ENCODE peak calls at places on chromosomes 4 and X, in five cellular contexts. D is type B pancreatic cell, P is spleen, H is astrocyte, A is mesenchymal stem cell. J is an unnamed sample.

GRCh38 chr4:2817701-2818350 is 24.9 kb downstream of the SH3BP2 start:
- DNase-seq in H (no peak), A (no peak), P (peak; percentile 85), D (no peak), J (no peak)

GRCh38 chrX:45803383-45803921 is 602.8 kb upstream of the DIPK2B start:
- DNase-seq in H (peak; percentile 93), P (no peak), A (peak; percentile 90), D (no peak), J (no peak)

GRCh38 chr4:150332086-150332485 is 249.9 kb upstream of the MAB21L2 start:
- DNase-seq in A (peak; percentile 20), D (no peak), H (no peak), P (no peak), J (no peak)

GRCh38 chr4:128393111-128393704 is 105.6 kb upstream of the PGRMC2 start:
- DNase-seq in D (no peak), H (peak; percentile 79), P (no peak), A (peak; percentile 78), J (no peak)

GRCh38 chrX:55056820-55057690 is 17.8 kb upstream of the PAGE2B start:
- DNase-seq in D (no peak), A (peak; percentile 60), P (no peak), H (peak; percentile 55), J (peak; percentile 21)

GRCh38 chrX:48482526-48482925 is 6.5 kb downstream of the FTSJ1 start:
- DNase-seq in H (no peak), D (no peak), P (no peak), A (no peak), J (no peak)

GRCh38 chr4:20251796-20252655 is at the start of gene SLIT2:
- DNase-seq in H (peak; percentile 56), D (peak; percentile 93), A (peak; percentile 75), P (peak; percentile 86), J (peak; percentile 54)

GRCh38 chrX:101485212-101486064 is at the start of gene ARMCX4:
- DNase-seq in A (peak; percentile 81), P (no peak), D (no peak), H (peak; percentile 61), J (peak; percentile 72)

GRCh38 chrX:45743081-45743533 is 542.4 kb upstream of the DIPK2B start:
- DNase-seq in A (peak; percentile 70), D (no peak), H (peak; percentile 52), P (no peak), J (no peak)

GRCh38 chrX:70446380-70447350 is 2.0 kb downstream of the DLG3 start:
- DNase-seq in D (no peak), H (no peak), P (no peak), A (no peak), J (no peak)

GRCh38 chr4:68872442-68873217 is 56.8 kb downstream of the UGT2B10 start:
- DNase-seq in D (no peak), A (no peak), H (no peak), P (no peak), J (no peak)

GRCh38 chr4:30256105-30256828 is 463.9 kb upstream of the PCDH7 start:
- DNase-seq in P (no peak), A (no peak), H (no peak), D (no peak), J (no peak)

GRCh38 chrX:31656013-31656412 is 584.2 kb upstream of the FTHL17 start:
- DNase-seq in H (peak; percentile 30), A (peak; percentile 3), P (no peak), D (no peak), J (no peak)

GRCh38 chrX:14936561-14936960 is 63.3 kb downstream of the MOSPD2 start:
- DNase-seq in H (peak; percentile 73), P (no peak), A (peak; percentile 79), D (no peak), J (no peak)

GRCh38 chr4:131721883-131722282 is 1427.2 kb upstream of the PCDH10 start:
- DNase-seq in A (no peak), P (no peak), D (no peak), H (no peak), J (no peak)

GRCh38 chrX:150352581-150352980 is 10.5 kb upstream of the MAMLD1 start:
- DNase-seq in D (no peak), P (no peak), H (no peak), A (no peak), J (no peak)

GRCh38 chr4:60081839-60082238 is 1118.3 kb upstream of the ADGRL3 start:
- DNase-seq in D (no peak), P (no peak), H (no peak), A (no peak), J (no peak)

GRCh38 chr4:173040200-173040599 is 128.4 kb upstream of the GALNT7 start:
- DNase-seq in P (no peak), D (no peak), A (peak; percentile 15), H (no peak), J (no peak)

GRCh38 chr4:102869569-102870227 is 906 bp downstream of the CISD2 start:
- DNase-seq in A (no peak), H (no peak), P (no peak), D (no peak), J (no peak)

GRCh38 chrX:46294234-46294633 is 251.0 kb downstream of the ZNF674 start:
- DNase-seq in D (no peak), A (peak; percentile 53), H (peak; percentile 78), P (no peak), J (no peak)

GRCh38 chr4:40046311-40046980 is 10.2 kb upstream of the N4BP2 start:
- DNase-seq in D (no peak), P (no peak), H (peak; percentile 77), A (peak; percentile 64), J (no peak)

GRCh38 chrX:16725067-16725466 is 5.7 kb downstream of the SYAP1 start:
- DNase-seq in P (no peak), H (no peak), A (no peak), D (no peak), J (no peak)

GRCh38 chr4:158282252-158282651 is 72.0 kb downstream of the TMEM144 start:
- DNase-seq in H (no peak), A (peak; percentile 18), D (no peak), P (no peak), J (no peak)

GRCh38 chr4:69095301-69095731 is 958 bp upstream of the UGT2B7 start:
- DNase-seq in P (no peak), A (peak; percentile 26), H (peak; percentile 87), D (no peak), J (no peak)

GRCh38 chr4:166458756-166459155 is 585.7 kb downstream of the TLL1 start:
- DNase-seq in P (no peak), H (peak; percentile 53), D (no peak), A (no peak), J (no peak)

GRCh38 chr4:1609901-1610790 is 74.0 kb downstream of the FAM53A start:
- DNase-seq in P (peak; percentile 58), H (no peak), D (no peak), A (no peak), J (no peak)

GRCh38 chr4:110508827-110509446 is 33.0 kb downstream of the ENPEP start:
- DNase-seq in P (no peak), D (no peak), H (no peak), A (peak; percentile 51), J (no peak)

GRCh38 chr4:37603070-37603468 is 83.1 kb downstream of the RELL1 start:
- DNase-seq in P (peak; percentile 94), A (peak; percentile 71), H (peak; percentile 20), D (peak; percentile 86), J (peak; percentile 19)

GRCh38 chr4:37767546-37767945 is 58.9 kb upstream of the PGM2 start:
- DNase-seq in H (peak; percentile 57), D (no peak), P (peak; percentile 77), A (no peak), J (peak; percentile 6)

GRCh38 chrX:130869239-130869638 is 33.8 kb downstream of the ENOX2 start:
- DNase-seq in D (no peak), A (no peak), H (peak; percentile 68), P (no peak), J (no peak)

GRCh38 chrX:35726176-35726575 is 72.0 kb upstream of the MAGEB16 start:
- DNase-seq in A (peak; percentile 6), P (no peak), D (no peak), H (no peak), J (no peak)

GRCh38 chr4:184012937-184013336 is 107.8 kb downstream of the STOX2 start:
- DNase-seq in D (no peak), H (no peak), P (no peak), A (no peak), J (no peak)

GRCh38 chr4:128517739-128518510 is 230.3 kb upstream of the PGRMC2 start:
- DNase-seq in A (peak; percentile 92), P (no peak), H (peak; percentile 98), D (no peak), J (no peak)

GRCh38 chrX:118974088-118974907 is at the start of gene LONRF3:
- DNase-seq in A (peak; percentile 30), H (peak; percentile 4), D (no peak), P (peak; percentile 90), J (peak; percentile 3)

GRCh38 chr4:1413221-1413663 is 7.0 kb upstream of the NKX1-1 start:
- DNase-seq in P (no peak), A (no peak), D (no peak), H (no peak), J (no peak)

J was measured in NCI-H1694 treated with DMSO at 0.1 percent for 48 hours.